ENCODE peak calls at places on chromosomes 1 and 21, in seven cellular contexts. B, J, X, Z, Y, K and C are unnamed samples.

GRCh38 chr1:212108981-212109380 is 73.4 kb downstream of the DTL start:
- DNase-seq in B (no peak), J (no peak), X (no peak), Z (no peak), Y (no peak), K (no peak), C (no peak)

GRCh38 chr1:23661887-23662286 is 29.7 kb upstream of the RPL11 start:
- DNase-seq in B (no peak), J (no peak), X (no peak), Z (no peak), Y (no peak), K (no peak), C (no peak)

GRCh38 chr21:42308161-42308913 is 6.9 kb downstream of the TFF3 start:
- DNase-seq in B (no peak), J (no peak), X (no peak), Z (no peak), Y (no peak), K (no peak), C (no peak)

GRCh38 chr1:54054438-54054749 is 986 bp downstream of the TCEANC2 start:
- DNase-seq in B (no peak), J (no peak), X (no peak), Z (no peak), Y (no peak), K (no peak), C (no peak)

GRCh38 chr1:205374205-205375078 is 17.7 kb upstream of the KLHDC8A start:
- DNase-seq in B (no peak), J (no peak), X (peak; percentile 88), Z (no peak), Y (peak; percentile 91), K (peak; percentile 85), C (peak; percentile 73)

GRCh38 chr1:174116042-174116441 is 43.3 kb upstream of the RABGAP1L start:
- DNase-seq in B (no peak), J (no peak), X (no peak), Z (no peak), Y (peak; percentile 8), K (peak; percentile 49), C (peak; percentile 39)

GRCh38 chr1:235599536-235599935 is 50.0 kb downstream of the GNG4 start:
- DNase-seq in B (no peak), J (no peak), X (no peak), Z (no peak), Y (no peak), K (no peak), C (no peak)

GRCh38 chr1:86258106-86258505 is 101.5 kb upstream of the COL24A1 start:
- DNase-seq in B (no peak), J (no peak), X (peak; percentile 7), Z (no peak), Y (no peak), K (peak; percentile 61), C (peak; percentile 1)

GRCh38 chr1:44423706-44424546 is 18.9 kb downstream of the RNF220 start:
- DNase-seq in B (no peak), J (no peak), X (peak; percentile 72), Z (peak; percentile 91), Y (peak; percentile 88), K (peak; percentile 86), C (peak; percentile 59)

GRCh38 chr1:52385376-52385775 is 18.8 kb downstream of the ORC1 start:
- DNase-seq in B (no peak), J (no peak), X (no peak), Z (no peak), Y (no peak), K (no peak), C (no peak)